ENCODE peak calls at places on chromosomes 1 and 21, in five cellular contexts. U is GM12878, A is HCT116, Q is K562, C is HepG2. Y is an unnamed sample. For H3K36me3, the result is how much of the 10 kb centered on the place peaks cover.

GRCh38 chr1:200857804-200858203 is 15.0 kb upstream of the GPR25 start:
- DNase-seq in U (no peak), Q (no peak), A (no peak), C (no peak), Y (no peak)

GRCh38 chr1:161389691-161390558 is 22.2 kb upstream of the CFAP126 start:
- DNase-seq in Q (peak), U (peak), A (peak), C (peak), Y (peak)

GRCh38 chr1:29688477-29689365 is 452.4 kb downstream of the PTPRU start:
- DNase-seq in Q (peak), A (no peak), C (no peak), U (no peak), Y (no peak)

GRCh38 chr1:236064674-236065508 is at the start of gene NID1:
- DNase-seq in Q (no peak), C (peak), U (no peak), A (no peak), Y (peak)

GRCh38 chr1:230883964-230884363 is 15.6 kb upstream of the C1orf198 start:
- DNase-seq in Q (no peak), A (no peak), C (no peak), U (no peak), Y (no peak)

GRCh38 chr1:86530211-86530610 is 16.7 kb upstream of the CLCA4 start:
- DNase-seq in C (no peak), U (no peak), A (no peak), Q (no peak), Y (no peak)

GRCh38 chr21:25342811-25343210 is 264.5 kb downstream of the MRPL39 start:
- DNase-seq in Q (no peak), A (no peak), C (no peak), U (no peak), Y (no peak)

GRCh38 chr1:109617291-109617801 is 2.1 kb downstream of the GNAT2 start:
- DNase-seq in C (peak), U (no peak), A (peak), Q (no peak), Y (no peak)

GRCh38 chr1:215844266-215844665 is 277.2 kb downstream of the KCTD3 start:
- DNase-seq in U (no peak), A (no peak), Q (no peak), C (no peak), Y (no peak)

GRCh38 chr21:37445228-37445627 is 78.7 kb downstream of the DYRK1A start:
- DNase-seq in A (no peak), C (no peak), Q (no peak), U (no peak), Y (no peak)

GRCh38 chr1:248822148-248823032 is 3.3 kb downstream of the SH3BP5L start:
- DNase-seq in C (no peak), U (no peak), A (no peak), Q (peak), Y (no peak)

GRCh38 chr1:29382851-29383588 is 146.7 kb downstream of the PTPRU start:
- DNase-seq in Q (no peak), U (no peak), A (no peak), C (no peak), Y (no peak)

GRCh38 chr1:9553736-9554144 is 14.5 kb downstream of the SLC25A33 start:
- DNase-seq in A (no peak), U (no peak), Q (no peak), C (peak), Y (no peak)

GRCh38 chr21:37555672-37556261 is 189.2 kb downstream of the DYRK1A start:
- DNase-seq in U (no peak), A (no peak), Q (no peak), C (no peak), Y (no peak)

GRCh38 chr1:37720231-37721130 is 28.2 kb downstream of the CDCA8 start:
- DNase-seq in Q (peak), C (no peak), U (no peak), A (no peak), Y (no peak)

GRCh38 chr1:37721565-37721964 is 29.2 kb downstream of the CDCA8 start:
- DNase-seq in C (no peak), A (no peak), U (no peak), Q (no peak), Y (no peak)

GRCh38 chr1:37723072-37723389 is 30.7 kb downstream of the CDCA8 start:
- DNase-seq in U (no peak), A (no peak), C (no peak), Q (no peak), Y (no peak)

GRCh38 chr1:37723390-37724078 is 31.2 kb downstream of the CDCA8 start:
- DNase-seq in A (no peak), C (peak), U (no peak), Q (no peak), Y (no peak)

DNA sequence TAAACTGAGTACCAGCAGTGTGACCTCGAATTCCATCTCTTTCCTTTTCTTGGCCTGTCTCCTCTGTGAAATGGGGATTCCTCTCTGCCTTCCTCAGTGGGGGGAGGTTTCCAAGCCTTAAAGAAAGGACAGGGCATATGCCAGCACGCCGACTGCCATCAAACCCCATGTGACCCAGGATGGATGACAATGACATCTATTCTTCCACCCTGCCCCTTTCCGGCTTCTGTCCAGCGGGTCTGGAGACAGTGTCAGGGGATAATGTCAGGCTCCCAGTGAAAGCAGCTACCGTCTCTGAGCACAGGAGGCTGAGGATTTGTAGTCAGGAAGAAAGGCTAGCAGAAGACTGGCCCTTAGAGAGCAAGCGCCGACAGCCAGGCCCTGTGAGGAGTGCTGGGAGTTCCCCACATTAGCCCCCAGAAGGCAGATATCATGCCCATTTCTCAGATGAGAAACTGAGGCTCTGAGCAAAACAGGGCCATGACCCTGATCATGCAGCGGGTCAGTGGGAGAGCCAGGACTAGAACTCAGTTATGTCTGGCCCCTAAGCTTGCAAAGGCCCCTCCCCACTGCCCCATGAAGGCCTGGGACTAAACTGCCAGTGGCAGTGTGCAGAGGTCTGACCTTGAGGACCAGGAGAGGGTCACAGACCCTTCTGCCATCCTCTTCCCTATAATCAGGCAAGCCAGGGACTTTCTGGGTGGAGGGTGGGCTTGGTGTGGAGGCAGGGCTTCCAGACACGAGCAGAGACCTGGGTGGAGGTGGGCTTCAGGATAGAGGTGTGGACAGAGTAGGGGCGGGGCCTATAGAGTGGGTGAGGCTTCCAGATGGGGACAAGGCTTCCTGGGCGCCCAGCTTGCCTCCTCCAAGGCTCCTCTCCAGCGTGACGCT is 30.1 kb downstream of the CDCA8 start:
- DNase-seq in Q (no peak), A (no peak), C (no peak), U (no peak), Y (no peak)
- H3K36me3 ChIP-seq in Q (under half), A (under half), C (under half), U (under half), Y (under half)

DNA sequence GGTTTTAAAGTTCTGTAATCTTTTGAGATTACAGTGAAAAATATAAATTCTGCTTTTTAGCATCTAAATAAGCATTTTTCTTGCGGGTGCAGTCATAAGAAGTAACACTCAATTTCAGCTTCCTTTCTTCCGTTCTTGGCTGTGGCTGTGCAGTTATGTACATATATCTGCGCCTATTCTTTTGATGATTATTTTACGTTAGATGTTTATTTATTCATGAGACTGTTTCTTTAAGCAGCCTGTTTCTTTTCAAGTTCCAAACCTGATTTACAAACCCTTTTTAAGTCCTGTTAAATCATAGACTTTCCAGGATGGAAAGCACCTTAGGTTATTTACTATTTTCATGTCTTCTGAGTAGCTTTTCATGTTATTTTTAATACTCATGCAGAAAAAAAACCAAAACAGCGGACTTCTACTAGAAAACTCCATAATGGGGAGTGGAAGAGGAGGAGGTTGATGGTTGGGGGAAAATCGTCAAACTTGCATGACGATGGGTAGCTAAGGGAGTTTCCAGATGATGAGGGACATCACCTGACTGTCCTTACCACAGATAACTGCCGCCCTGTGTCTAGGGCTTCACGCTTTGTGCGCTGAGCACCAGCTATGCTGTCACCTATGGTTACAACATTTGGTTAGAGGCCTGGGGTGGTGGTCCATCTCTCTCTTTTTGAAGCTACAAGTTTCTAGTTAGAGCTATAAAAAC is 2.6 kb downstream of the PRDM2 start:
- DNase-seq in U (peak), Q (no peak), C (no peak), A (no peak), Y (no peak)
- TF ChIP-seq ATF3 in U (no peak), Q (no peak), C (no peak), A (no peak), Y (no peak)

GRCh38 chr1:157176591-157177121 is 38.5 kb upstream of the ETV3 start:
- DNase-seq in Q (no peak), A (no peak), C (no peak), U (peak), Y (no peak)
- TF ChIP-seq JUND in Q (no peak), A (no peak), C (no peak), U (no peak), Y (no peak)

DNA sequence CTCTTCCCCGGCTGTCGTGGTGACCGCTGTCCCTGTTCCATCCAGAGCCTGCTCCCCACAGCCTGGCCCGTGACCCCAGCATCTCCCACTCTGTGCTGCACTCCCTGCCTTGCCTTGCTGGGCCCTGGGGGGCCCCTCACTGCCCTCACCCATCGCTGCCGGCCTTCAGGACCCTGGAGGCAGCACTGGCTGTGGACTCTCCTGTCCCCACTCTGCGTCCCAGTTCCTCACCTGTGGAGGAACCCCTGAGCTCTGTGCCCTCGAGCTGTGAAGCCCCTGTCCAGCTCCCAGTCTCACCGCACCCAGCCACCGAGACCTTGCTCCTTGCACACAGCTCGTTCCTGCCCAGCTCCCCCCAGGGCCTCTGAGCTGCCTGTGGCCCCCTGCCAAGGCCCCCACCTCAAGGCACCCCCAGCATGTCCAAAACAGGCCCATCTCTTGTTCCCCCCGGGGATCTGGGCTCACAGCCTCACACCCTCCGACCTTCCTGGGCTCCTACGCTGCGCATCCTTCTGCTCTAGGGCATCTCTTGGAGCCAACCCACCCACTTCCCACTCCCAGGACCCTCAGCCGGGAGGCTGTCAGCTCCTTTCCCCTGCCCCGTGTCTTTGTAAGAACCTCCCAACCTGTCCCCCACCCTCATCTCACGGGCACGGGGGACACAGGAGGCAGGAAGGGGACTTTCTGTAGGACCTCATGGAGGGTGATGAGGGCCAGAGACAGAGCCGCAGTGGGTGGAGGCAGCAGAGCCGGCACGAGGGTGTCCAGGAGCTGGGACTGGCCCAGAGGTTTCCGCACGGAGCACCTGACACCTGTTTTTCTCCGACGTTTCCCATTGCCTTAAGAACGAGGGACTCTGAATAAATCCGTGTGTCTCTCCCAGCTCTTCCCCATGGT is 109.3 kb downstream of the WDR4 start:
- DNase-seq in A (no peak), C (no peak), U (no peak), Q (no peak), Y (no peak)
- H3K36me3 ChIP-seq in A (under half), C (under half), U (under half), Q (under half), Y (half or more)

Y was measured in H1.